ENCODE peak calls at places on chromosomes 5 and 9, in seven cellular contexts. One of them, this sample, is unnamed.

GRCh38 chr5:131396015-131396414 is 132.2 kb downstream of the CDC42SE2 start:
- DNase-seq in HFFc6: no peak
- DNase-seq in heart left ventricle: no peak
- DNase-seq in WTC11: no peak
- DNase-seq in psoas muscle: no peak
- DNase-seq in lung: no peak
- DNase-seq in lower lobe of right lung: no peak
- DNase-seq in this sample: peak

GRCh38 chr9:126804198-126804695 is 593 bp upstream of the ZBTB43 start:
- DNase-seq in WTC11: no peak
- DNase-seq in psoas muscle: no peak
- DNase-seq in HFFc6: no peak
- DNase-seq in heart left ventricle: no peak
- DNase-seq in lower lobe of right lung: no peak
- DNase-seq in lung: no peak
- DNase-seq in this sample: no peak

GRCh38 chr5:68137451-68138190 is 77.9 kb upstream of the PIK3R1 start:
- DNase-seq in lower lobe of right lung: no peak
- DNase-seq in lung: no peak
- DNase-seq in heart left ventricle: no peak
- DNase-seq in HFFc6: peak
- DNase-seq in WTC11: no peak
- DNase-seq in psoas muscle: no peak
- DNase-seq in this sample: no peak

GRCh38 chr9:19788152-19788551 is 685 bp downstream of the SLC24A2 start:
- DNase-seq in lung: no peak
- DNase-seq in WTC11: peak
- DNase-seq in HFFc6: no peak
- DNase-seq in heart left ventricle: no peak
- DNase-seq in psoas muscle: no peak
- DNase-seq in lower lobe of right lung: no peak
- DNase-seq in this sample: no peak

GRCh38 chr9:129383415-129384088 is 205.5 kb upstream of the IER5L start:
- DNase-seq in HFFc6: peak
- DNase-seq in lower lobe of right lung: peak
- DNase-seq in WTC11: peak
- DNase-seq in psoas muscle: peak
- DNase-seq in heart left ventricle: peak
- DNase-seq in lung: peak
- DNase-seq in this sample: peak

GRCh38 chr5:112023766-112024165 is 266.8 kb upstream of the NREP start:
- DNase-seq in lower lobe of right lung: no peak
- DNase-seq in heart left ventricle: no peak
- DNase-seq in WTC11: no peak
- DNase-seq in HFFc6: no peak
- DNase-seq in psoas muscle: no peak
- DNase-seq in lung: no peak
- DNase-seq in this sample: no peak

GRCh38 chr9:100083448-100084144 is 15.2 kb downstream of the ERP44 start:
- DNase-seq in heart left ventricle: no peak
- DNase-seq in WTC11: no peak
- DNase-seq in lung: no peak
- DNase-seq in lower lobe of right lung: no peak
- DNase-seq in HFFc6: no peak
- DNase-seq in psoas muscle: no peak
- DNase-seq in this sample: peak

GRCh38 chr9:127104465-127105311 is 17.7 kb downstream of the ANGPTL2 start:
- DNase-seq in HFFc6: no peak
- DNase-seq in heart left ventricle: peak
- DNase-seq in WTC11: no peak
- DNase-seq in lower lobe of right lung: no peak
- DNase-seq in psoas muscle: no peak
- DNase-seq in lung: no peak
- DNase-seq in this sample: no peak

GRCh38 chr9:130276955-130277354 is 11.4 kb downstream of the HMCN2 start:
- DNase-seq in heart left ventricle: no peak
- DNase-seq in psoas muscle: peak
- DNase-seq in lower lobe of right lung: no peak
- DNase-seq in HFFc6: no peak
- DNase-seq in WTC11: no peak
- DNase-seq in lung: no peak
- DNase-seq in this sample: no peak

GRCh38 chr5:153782589-153783238 is 256.0 kb downstream of the FAM114A2 start:
- DNase-seq in HFFc6: peak
- DNase-seq in heart left ventricle: no peak
- DNase-seq in lower lobe of right lung: no peak
- DNase-seq in lung: no peak
- DNase-seq in psoas muscle: no peak
- DNase-seq in WTC11: peak
- DNase-seq in this sample: no peak

GRCh38 chr9:20170122-20170521 is 381.3 kb upstream of the SLC24A2 start:
- DNase-seq in lung: no peak
- DNase-seq in HFFc6: no peak
- DNase-seq in psoas muscle: no peak
- DNase-seq in lower lobe of right lung: no peak
- DNase-seq in WTC11: no peak
- DNase-seq in heart left ventricle: no peak
- DNase-seq in this sample: no peak

GRCh38 chr9:114861922-114862605 is 56.2 kb upstream of the TNFSF15 start:
- DNase-seq in heart left ventricle: no peak
- DNase-seq in HFFc6: no peak
- DNase-seq in lower lobe of right lung: no peak
- DNase-seq in lung: no peak
- DNase-seq in psoas muscle: no peak
- DNase-seq in WTC11: no peak
- DNase-seq in this sample: no peak

DNA sequence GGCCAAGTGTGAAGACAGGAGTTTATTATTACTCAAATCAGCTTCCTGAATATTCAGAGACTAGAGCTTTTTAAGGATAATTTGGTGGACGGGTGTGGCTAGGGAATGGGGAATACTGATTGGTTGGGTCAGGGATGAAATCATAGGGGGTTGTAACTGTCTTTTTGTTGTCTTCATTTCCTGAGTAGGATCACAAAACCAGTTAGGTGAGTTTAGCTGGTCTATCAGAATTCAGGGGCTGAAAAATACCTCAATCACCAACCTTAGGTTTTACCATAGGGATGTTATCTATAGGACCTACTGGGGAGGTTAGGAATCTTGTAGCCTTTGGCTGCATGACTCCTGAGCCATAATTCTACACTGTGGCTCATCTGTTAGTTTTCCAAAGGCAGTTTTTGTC is 235.8 kb downstream of the YTHDC2 start:
- DNase-seq in HFFc6: no peak
- DNase-seq in lower lobe of right lung: no peak
- DNase-seq in heart left ventricle: no peak
- DNase-seq in lung: no peak
- DNase-seq in psoas muscle: no peak
- DNase-seq in WTC11: no peak
- DNase-seq in this sample: no peak
- TF ChIP-seq CTCF in HFFc6: no peak
- TF ChIP-seq CTCF in lower lobe of right lung: no peak
- TF ChIP-seq CTCF in heart left ventricle: no peak
- TF ChIP-seq CTCF in lung: no peak
- TF ChIP-seq CTCF in psoas muscle: no peak
- TF ChIP-seq CTCF in WTC11: no peak
- TF ChIP-seq CTCF in this sample: no peak

GRCh38 chr5:142749321-142749720 is 20.9 kb upstream of the ARHGAP26 start:
- DNase-seq in lower lobe of right lung: no peak
- DNase-seq in HFFc6: peak
- DNase-seq in heart left ventricle: no peak
- DNase-seq in WTC11: no peak
- DNase-seq in lung: no peak
- DNase-seq in psoas muscle: no peak
- DNase-seq in this sample: no peak

GRCh38 chr5:142748132-142748531 is 22.0 kb upstream of the ARHGAP26 start:
- DNase-seq in lower lobe of right lung: no peak
- DNase-seq in HFFc6: no peak
- DNase-seq in psoas muscle: no peak
- DNase-seq in heart left ventricle: no peak
- DNase-seq in WTC11: no peak
- DNase-seq in lung: no peak
- DNase-seq in this sample: no peak

GRCh38 chr5:142747034-142747433 is 23.1 kb upstream of the ARHGAP26 start:
- DNase-seq in heart left ventricle: no peak
- DNase-seq in WTC11: no peak
- DNase-seq in lung: no peak
- DNase-seq in HFFc6: no peak
- DNase-seq in lower lobe of right lung: no peak
- DNase-seq in psoas muscle: no peak
- DNase-seq in this sample: no peak

GRCh38 chr5:142746532-142746931 is 23.6 kb upstream of the ARHGAP26 start:
- DNase-seq in WTC11: no peak
- DNase-seq in lung: no peak
- DNase-seq in psoas muscle: no peak
- DNase-seq in lower lobe of right lung: no peak
- DNase-seq in HFFc6: no peak
- DNase-seq in heart left ventricle: no peak
- DNase-seq in this sample: no peak

GRCh38 chr5:142748568-142749249 is 21.5 kb upstream of the ARHGAP26 start:
- DNase-seq in heart left ventricle: peak
- DNase-seq in HFFc6: no peak
- DNase-seq in lung: no peak
- DNase-seq in WTC11: peak
- DNase-seq in psoas muscle: no peak
- DNase-seq in lower lobe of right lung: peak
- DNase-seq in this sample: no peak
- TF ChIP-seq CTCF in heart left ventricle: peak
- TF ChIP-seq CTCF in HFFc6: peak
- TF ChIP-seq CTCF in lung: peak
- TF ChIP-seq CTCF in WTC11: peak
- TF ChIP-seq CTCF in psoas muscle: peak
- TF ChIP-seq CTCF in lower lobe of right lung: peak
- TF ChIP-seq CTCF in this sample: peak

GRCh38 chr5:43753069-43753468 is 150.1 kb downstream of the NNT start:
- DNase-seq in WTC11: no peak
- DNase-seq in lower lobe of right lung: no peak
- DNase-seq in lung: no peak
- DNase-seq in heart left ventricle: no peak
- DNase-seq in HFFc6: no peak
- DNase-seq in psoas muscle: no peak
- DNase-seq in this sample: no peak
- TF ChIP-seq CTCF in WTC11: no peak
- TF ChIP-seq CTCF in lower lobe of right lung: no peak
- TF ChIP-seq CTCF in lung: no peak
- TF ChIP-seq CTCF in heart left ventricle: no peak
- TF ChIP-seq CTCF in HFFc6: peak
- TF ChIP-seq CTCF in psoas muscle: no peak
- TF ChIP-seq CTCF in this sample: peak

GRCh38 chr9:2242778-2243395 is 227.7 kb downstream of the SMARCA2 start:
- DNase-seq in heart left ventricle: no peak
- DNase-seq in WTC11: no peak
- DNase-seq in psoas muscle: no peak
- DNase-seq in lower lobe of right lung: no peak
- DNase-seq in lung: no peak
- DNase-seq in HFFc6: no peak
- DNase-seq in this sample: no peak

GRCh38 chr9:2243666-2244555 is 228.8 kb downstream of the SMARCA2 start:
- DNase-seq in psoas muscle: no peak
- DNase-seq in lung: no peak
- DNase-seq in lower lobe of right lung: no peak
- DNase-seq in heart left ventricle: no peak
- DNase-seq in WTC11: no peak
- DNase-seq in HFFc6: no peak
- DNase-seq in this sample: no peak

GRCh38 chr9:2241875-2242741 is 227.0 kb downstream of the SMARCA2 start:
- DNase-seq in WTC11: peak
- DNase-seq in HFFc6: peak
- DNase-seq in lung: peak
- DNase-seq in psoas muscle: peak
- DNase-seq in heart left ventricle: peak
- DNase-seq in lower lobe of right lung: peak
- DNase-seq in this sample: peak

GRCh38 chr9:2235623-2236022 is 220.5 kb downstream of the SMARCA2 start:
- DNase-seq in lung: no peak
- DNase-seq in psoas muscle: no peak
- DNase-seq in HFFc6: no peak
- DNase-seq in WTC11: no peak
- DNase-seq in lower lobe of right lung: no peak
- DNase-seq in heart left ventricle: no peak
- DNase-seq in this sample: no peak

DNA sequence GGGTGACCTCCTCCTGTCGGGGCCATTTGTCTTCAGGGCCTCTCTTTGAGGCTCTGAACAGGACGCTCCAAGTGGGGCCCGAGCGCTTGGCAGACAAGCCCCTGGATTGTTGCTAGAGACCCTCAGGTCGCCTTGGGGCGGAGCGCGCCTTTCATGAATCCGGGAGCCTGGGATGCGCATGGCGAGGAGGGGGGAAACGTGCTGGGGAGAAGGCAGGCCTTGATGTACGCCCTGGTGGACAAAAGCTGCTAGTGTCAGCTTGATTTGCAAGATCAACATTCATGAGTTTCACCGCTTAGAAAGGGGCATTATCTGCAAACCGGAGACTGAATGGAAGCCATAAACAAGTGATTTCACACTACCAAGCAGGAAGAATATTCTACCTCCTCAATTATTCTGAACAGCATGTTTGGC is 226.3 kb downstream of the SMARCA2 start:
- DNase-seq in WTC11: peak
- DNase-seq in heart left ventricle: peak
- DNase-seq in HFFc6: peak
- DNase-seq in lung: no peak
- DNase-seq in psoas muscle: peak
- DNase-seq in lower lobe of right lung: no peak
- DNase-seq in this sample: no peak
- TF ChIP-seq CTCF in WTC11: peak
- TF ChIP-seq CTCF in heart left ventricle: peak
- TF ChIP-seq CTCF in HFFc6: peak
- TF ChIP-seq CTCF in lung: no peak
- TF ChIP-seq CTCF in psoas muscle: peak
- TF ChIP-seq CTCF in lower lobe of right lung: peak
- TF ChIP-seq CTCF in this sample: peak

GRCh38 chr5:159286420-159287035 is 23.4 kb downstream of the UBLCP1 start:
- DNase-seq in WTC11: no peak
- DNase-seq in HFFc6: peak
- DNase-seq in lower lobe of right lung: no peak
- DNase-seq in lung: no peak
- DNase-seq in heart left ventricle: no peak
- DNase-seq in psoas muscle: no peak
- DNase-seq in this sample: no peak
- TF ChIP-seq CTCF in WTC11: no peak
- TF ChIP-seq CTCF in HFFc6: peak
- TF ChIP-seq CTCF in lower lobe of right lung: peak
- TF ChIP-seq CTCF in lung: peak
- TF ChIP-seq CTCF in heart left ventricle: peak
- TF ChIP-seq CTCF in psoas muscle: peak
- TF ChIP-seq CTCF in this sample: peak

GRCh38 chr9:89379508-89380115 is 61.3 kb downstream of the SECISBP2 start:
- DNase-seq in heart left ventricle: no peak
- DNase-seq in HFFc6: no peak
- DNase-seq in lung: no peak
- DNase-seq in lower lobe of right lung: no peak
- DNase-seq in WTC11: no peak
- DNase-seq in psoas muscle: no peak
- DNase-seq in this sample: no peak
- TF ChIP-seq CTCF in heart left ventricle: no peak
- TF ChIP-seq CTCF in HFFc6: no peak
- TF ChIP-seq CTCF in lung: no peak
- TF ChIP-seq CTCF in lower lobe of right lung: no peak
- TF ChIP-seq CTCF in WTC11: no peak
- TF ChIP-seq CTCF in psoas muscle: no peak
- TF ChIP-seq CTCF in this sample: no peak